ENCODE peak calls at places on chromosomes 2 and 18, in five cellular contexts. W is HepG2, J is K562, S is GM12878, U is SK-N-SH. V is an unnamed sample.

GRCh38 chr2:37274354-37274965 is 43.0 kb downstream of the NDUFAF7 start:
- DNase-seq in J (no peak), W (no peak), S (no peak), U (no peak), V (no peak)

GRCh38 chr2:212628586-212628985 is 90.0 kb upstream of the ERBB4 start:
- DNase-seq in S (no peak), W (no peak), J (no peak), U (no peak), V (no peak)

GRCh38 chr18:77131100-77131651 is 1.4 kb downstream of the MBP start:
- DNase-seq in U (no peak), S (no peak), W (no peak), J (no peak), V (no peak)

GRCh38 chr2:85247591-85247990 is 80.2 kb downstream of the TGOLN2 start:
- DNase-seq in W (no peak), S (no peak), U (no peak), J (no peak), V (no peak)

GRCh38 chr2:169141713-169142352 is 72.5 kb downstream of the DHRS9 start:
- DNase-seq in W (peak; percentile 46), U (peak; percentile 55), J (peak; percentile 87), S (peak; percentile 7), V (peak; percentile 49)

GRCh38 chr2:97747285-97747684 is 33.9 kb downstream of the ZAP70 start:
- DNase-seq in J (no peak), S (no peak), U (no peak), W (no peak), V (no peak)

GRCh38 chr18:9735879-9736278 is 27.8 kb downstream of the RAB31 start:
- DNase-seq in W (no peak), S (no peak), U (no peak), J (no peak), V (no peak)

GRCh38 chr2:184938221-184938985 is 340.1 kb downstream of the ZNF804A start:
- DNase-seq in U (no peak), J (no peak), W (no peak), S (no peak), V (no peak)

GRCh38 chr18:61308795-61309393 is 24.3 kb upstream of the CDH20 start:
- DNase-seq in U (no peak), J (no peak), W (no peak), S (no peak), V (no peak)

GRCh38 chr2:101400048-101400447 is 12.7 kb upstream of the CREG2 start:
- DNase-seq in W (no peak), S (no peak), U (no peak), J (no peak), V (no peak)

GRCh38 chr2:102376052-102376591 is 20.5 kb downstream of the IL18R1 start:
- DNase-seq in W (no peak), J (no peak), S (no peak), U (no peak), V (no peak)

GRCh38 chr2:60364441-60364840 is 189.0 kb downstream of the BCL11A start:
- DNase-seq in U (no peak), W (no peak), J (no peak), S (no peak), V (no peak)

GRCh38 chr2:130766711-130767407 is 11.5 kb downstream of the AMER3 start:
- DNase-seq in U (no peak), W (no peak), S (no peak), J (no peak), V (no peak)

GRCh38 chr2:181138816-181139215 is 158.4 kb downstream of the UBE2E3 start:
- DNase-seq in W (no peak), J (no peak), U (no peak), S (no peak), V (no peak)

GRCh38 chr2:11248-11941 is 34.9 kb downstream of the FAM110C start:
- DNase-seq in W (peak; percentile 78), U (no peak), J (peak; percentile 59), S (no peak), V (peak; percentile 75)

GRCh38 chr2:121334581-121335293 is 49.7 kb upstream of the TFCP2L1 start:
- DNase-seq in W (peak; percentile 62), J (no peak), S (no peak), U (no peak), V (no peak)

GRCh38 chr2:121333834-121334558 is 49.0 kb upstream of the TFCP2L1 start:
- DNase-seq in W (peak; percentile 20), U (no peak), S (peak; percentile 3), J (no peak), V (no peak)

GRCh38 chr2:121336528-121337294 is 51.7 kb upstream of the TFCP2L1 start:
- DNase-seq in U (no peak), W (no peak), J (no peak), S (no peak), V (no peak)

GRCh38 chr2:121333231-121333630 is 48.2 kb upstream of the TFCP2L1 start:
- DNase-seq in S (no peak), J (no peak), U (no peak), W (no peak), V (no peak)

GRCh38 chr2:121335294-121336290 is 50.6 kb upstream of the TFCP2L1 start:
- DNase-seq in S (no peak), W (no peak), J (peak; percentile 14), U (no peak), V (no peak)
- TF ChIP-seq REST in S (no peak), W (no peak), J (no peak), U (no peak), V (no peak)

GRCh38 chr18:71529708-71530303 is 1014.3 kb downstream of the CBLN2 start:
- DNase-seq in J (no peak), U (no peak), S (no peak), W (no peak), V (no peak)
- TF ChIP-seq RAD21 in J (no peak), U (no peak), S (no peak), W (no peak), V (no peak)

DNA sequence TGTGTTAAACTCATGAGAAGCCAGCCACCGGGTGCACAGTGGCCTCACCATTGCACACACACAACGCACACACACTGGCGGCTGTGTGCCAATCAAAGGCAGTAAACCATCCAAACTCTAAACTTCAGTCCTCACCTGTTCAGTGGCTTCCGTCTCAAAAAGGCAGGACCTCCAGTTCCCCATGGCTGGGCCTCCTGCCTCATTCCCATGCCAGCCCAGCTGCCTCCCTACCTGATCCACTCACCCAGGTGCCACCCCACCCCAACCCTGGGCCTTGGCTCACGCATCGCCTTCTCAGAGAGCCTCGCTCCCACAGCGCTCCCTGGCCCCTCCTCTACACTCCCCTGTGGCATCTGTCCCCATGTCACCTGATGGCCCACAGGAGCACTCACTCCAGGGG is 190.9 kb downstream of the EIPR1 start:
- DNase-seq in U (no peak), S (no peak), J (no peak), W (no peak), V (no peak)
- TF ChIP-seq YY1 in U (no peak), S (no peak), J (no peak), W (no peak), V (no peak)

DNA sequence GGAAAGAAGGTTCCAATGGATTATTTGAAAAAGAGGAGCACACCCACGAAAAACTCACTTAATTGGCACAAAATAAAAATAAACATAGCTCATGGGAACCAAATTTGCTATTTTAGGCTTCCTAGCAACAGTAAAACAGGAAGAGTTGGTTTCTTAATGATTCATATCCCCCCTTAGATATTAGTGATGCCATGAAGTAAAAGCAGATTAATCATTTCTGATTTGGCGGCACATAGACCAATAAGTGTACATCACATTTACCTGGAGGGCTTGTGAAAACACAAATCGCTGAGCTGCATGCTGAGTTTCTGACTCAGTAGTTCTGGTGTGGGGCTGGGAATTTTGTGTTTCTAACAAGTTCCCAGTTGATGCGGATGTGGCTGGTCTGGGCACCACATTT is 260.4 kb downstream of the SLC4A3 start:
- DNase-seq in S (no peak), U (no peak), W (no peak), J (no peak), V (no peak)
- TF ChIP-seq REST in S (no peak), U (no peak), W (no peak), J (no peak), V (no peak)